ENCODE peak calls at places on chromosomes 16 and 17, in seven cellular contexts. One of them, this sample, is unnamed.

GRCh38 chr17:59165933-59166342 is 10.4 kb downstream of the PRR11 start:
- DNase-seq in IMR-90: peak
- DNase-seq in Panc1: no peak
- DNase-seq in activated B cell treated with CpG ODN at 0.5 μM for 24 hours: no peak
- DNase-seq in MM.1S: peak
- DNase-seq in stomach: peak
- DNase-seq in SK-N-SH: peak
- DNase-seq in this sample: peak

GRCh38 chr16:11670171-11671131 is 2.2 kb downstream of the SNN start:
- DNase-seq in IMR-90: no peak
- DNase-seq in Panc1: no peak
- DNase-seq in activated B cell treated with CpG ODN at 0.5 μM for 24 hours: peak
- DNase-seq in MM.1S: no peak
- DNase-seq in stomach: no peak
- DNase-seq in SK-N-SH: no peak
- DNase-seq in this sample: no peak

GRCh38 chr17:27506348-27507218 is 50.3 kb downstream of the KSR1 start:
- DNase-seq in IMR-90: no peak
- DNase-seq in Panc1: no peak
- DNase-seq in activated B cell treated with CpG ODN at 0.5 μM for 24 hours: peak
- DNase-seq in MM.1S: no peak
- DNase-seq in stomach: no peak
- DNase-seq in SK-N-SH: no peak
- DNase-seq in this sample: peak

GRCh38 chr16:57794849-57795430 is 7.4 kb downstream of the KIFC3 start:
- DNase-seq in IMR-90: no peak
- DNase-seq in Panc1: no peak
- DNase-seq in activated B cell treated with CpG ODN at 0.5 μM for 24 hours: no peak
- DNase-seq in MM.1S: no peak
- DNase-seq in stomach: no peak
- DNase-seq in SK-N-SH: no peak
- DNase-seq in this sample: no peak

GRCh38 chr17:20171741-20172377 is 162.7 kb downstream of the SPECC1 start:
- DNase-seq in IMR-90: peak
- DNase-seq in Panc1: no peak
- DNase-seq in activated B cell treated with CpG ODN at 0.5 μM for 24 hours: no peak
- DNase-seq in MM.1S: no peak
- DNase-seq in stomach: peak
- DNase-seq in SK-N-SH: no peak
- DNase-seq in this sample: peak

GRCh38 chr17:27290916-27291598 is 2.9 kb upstream of the WSB1 start:
- DNase-seq in IMR-90: no peak
- DNase-seq in Panc1: no peak
- DNase-seq in activated B cell treated with CpG ODN at 0.5 μM for 24 hours: no peak
- DNase-seq in MM.1S: no peak
- DNase-seq in stomach: no peak
- DNase-seq in SK-N-SH: no peak
- DNase-seq in this sample: no peak

GRCh38 chr16:51237861-51238378 is 86.8 kb upstream of the SALL1 start:
- DNase-seq in IMR-90: no peak
- DNase-seq in Panc1: no peak
- DNase-seq in activated B cell treated with CpG ODN at 0.5 μM for 24 hours: no peak
- DNase-seq in MM.1S: no peak
- DNase-seq in stomach: no peak
- DNase-seq in SK-N-SH: no peak
- DNase-seq in this sample: peak

GRCh38 chr17:51819341-51819740 is 339.2 kb downstream of the CA10 start:
- DNase-seq in IMR-90: no peak
- DNase-seq in Panc1: no peak
- DNase-seq in activated B cell treated with CpG ODN at 0.5 μM for 24 hours: no peak
- DNase-seq in MM.1S: peak
- DNase-seq in stomach: no peak
- DNase-seq in SK-N-SH: no peak
- DNase-seq in this sample: no peak

GRCh38 chr17:42525221-42525620 is 10.8 kb upstream of the NAGLU start:
- DNase-seq in IMR-90: peak
- DNase-seq in Panc1: no peak
- DNase-seq in activated B cell treated with CpG ODN at 0.5 μM for 24 hours: no peak
- DNase-seq in MM.1S: no peak
- DNase-seq in stomach: no peak
- DNase-seq in SK-N-SH: no peak
- DNase-seq in this sample: no peak

GRCh38 chr17:59807892-59808509 is 84.7 kb downstream of the TUBD1 start:
- DNase-seq in IMR-90: no peak
- DNase-seq in Panc1: no peak
- DNase-seq in activated B cell treated with CpG ODN at 0.5 μM for 24 hours: no peak
- DNase-seq in MM.1S: no peak
- DNase-seq in stomach: no peak
- DNase-seq in SK-N-SH: no peak
- DNase-seq in this sample: no peak

GRCh38 chr17:82272495-82273326 is 789 bp downstream of the CSNK1D start:
- DNase-seq in IMR-90: no peak
- DNase-seq in Panc1: no peak
- DNase-seq in activated B cell treated with CpG ODN at 0.5 μM for 24 hours: peak
- DNase-seq in MM.1S: peak
- DNase-seq in stomach: no peak
- DNase-seq in SK-N-SH: peak
- DNase-seq in this sample: no peak

GRCh38 chr16:56193951-56194726 is 2.9 kb downstream of the GNAO1 start:
- DNase-seq in IMR-90: peak
- DNase-seq in Panc1: no peak
- DNase-seq in activated B cell treated with CpG ODN at 0.5 μM for 24 hours: peak
- DNase-seq in MM.1S: no peak
- DNase-seq in stomach: peak
- DNase-seq in SK-N-SH: peak
- DNase-seq in this sample: no peak

GRCh38 chr17:4934173-4934979 is 2.3 kb downstream of the GP1BA start:
- DNase-seq in IMR-90: peak
- DNase-seq in Panc1: no peak
- DNase-seq in activated B cell treated with CpG ODN at 0.5 μM for 24 hours: no peak
- DNase-seq in MM.1S: peak
- DNase-seq in stomach: peak
- DNase-seq in SK-N-SH: peak
- DNase-seq in this sample: peak

GRCh38 chr17:12193336-12193735 is 172.7 kb downstream of the MAP2K4 start:
- DNase-seq in IMR-90: no peak
- DNase-seq in Panc1: no peak
- DNase-seq in activated B cell treated with CpG ODN at 0.5 μM for 24 hours: no peak
- DNase-seq in MM.1S: no peak
- DNase-seq in stomach: no peak
- DNase-seq in SK-N-SH: no peak
- DNase-seq in this sample: no peak

GRCh38 chr17:50928662-50929061 is 62.5 kb upstream of the TOB1 start:
- DNase-seq in IMR-90: no peak
- DNase-seq in Panc1: no peak
- DNase-seq in activated B cell treated with CpG ODN at 0.5 μM for 24 hours: no peak
- DNase-seq in MM.1S: no peak
- DNase-seq in stomach: no peak
- DNase-seq in SK-N-SH: no peak
- DNase-seq in this sample: no peak

GRCh38 chr17:76558210-76559095 is 18.6 kb downstream of the PRCD start:
- DNase-seq in IMR-90: peak
- DNase-seq in Panc1: no peak
- DNase-seq in activated B cell treated with CpG ODN at 0.5 μM for 24 hours: no peak
- DNase-seq in MM.1S: peak
- DNase-seq in stomach: no peak
- DNase-seq in SK-N-SH: peak
- DNase-seq in this sample: peak

GRCh38 chr16:28052274-28053128 is 11.0 kb downstream of the GSG1L start:
- DNase-seq in IMR-90: no peak
- DNase-seq in Panc1: no peak
- DNase-seq in activated B cell treated with CpG ODN at 0.5 μM for 24 hours: no peak
- DNase-seq in MM.1S: no peak
- DNase-seq in stomach: no peak
- DNase-seq in SK-N-SH: no peak
- DNase-seq in this sample: no peak

GRCh38 chr17:58968662-58969061 is 138.0 kb downstream of the TRIM37 start:
- DNase-seq in IMR-90: peak
- DNase-seq in Panc1: no peak
- DNase-seq in activated B cell treated with CpG ODN at 0.5 μM for 24 hours: no peak
- DNase-seq in MM.1S: no peak
- DNase-seq in stomach: no peak
- DNase-seq in SK-N-SH: no peak
- DNase-seq in this sample: no peak

GRCh38 chr16:23434380-23434779 is 18.6 kb downstream of the COG7 start:
- DNase-seq in IMR-90: peak
- DNase-seq in Panc1: peak
- DNase-seq in activated B cell treated with CpG ODN at 0.5 μM for 24 hours: peak
- DNase-seq in MM.1S: peak
- DNase-seq in stomach: no peak
- DNase-seq in SK-N-SH: peak
- DNase-seq in this sample: no peak

GRCh38 chr17:13594310-13594709 is 7.4 kb downstream of the HS3ST3A1 start:
- DNase-seq in IMR-90: no peak
- DNase-seq in Panc1: no peak
- DNase-seq in activated B cell treated with CpG ODN at 0.5 μM for 24 hours: no peak
- DNase-seq in MM.1S: no peak
- DNase-seq in stomach: no peak
- DNase-seq in SK-N-SH: peak
- DNase-seq in this sample: no peak

GRCh38 chr16:52633230-52633629 is 86.3 kb upstream of the TOX3 start:
- DNase-seq in IMR-90: no peak
- DNase-seq in Panc1: no peak
- DNase-seq in activated B cell treated with CpG ODN at 0.5 μM for 24 hours: no peak
- DNase-seq in MM.1S: no peak
- DNase-seq in stomach: no peak
- DNase-seq in SK-N-SH: no peak
- DNase-seq in this sample: no peak

GRCh38 chr17:47741109-47741792 is 8.2 kb downstream of the TBX21 start:
- DNase-seq in IMR-90: no peak
- DNase-seq in Panc1: no peak
- DNase-seq in activated B cell treated with CpG ODN at 0.5 μM for 24 hours: no peak
- DNase-seq in MM.1S: no peak
- DNase-seq in stomach: peak
- DNase-seq in SK-N-SH: no peak
- DNase-seq in this sample: no peak

GRCh38 chr17:13582776-13583414 is 18.8 kb downstream of the HS3ST3A1 start:
- DNase-seq in IMR-90: peak
- DNase-seq in Panc1: no peak
- DNase-seq in activated B cell treated with CpG ODN at 0.5 μM for 24 hours: no peak
- DNase-seq in MM.1S: no peak
- DNase-seq in stomach: no peak
- DNase-seq in SK-N-SH: no peak
- DNase-seq in this sample: no peak

GRCh38 chr16:88301431-88301830 is 81.3 kb upstream of the ZNF469 start:
- DNase-seq in IMR-90: no peak
- DNase-seq in Panc1: no peak
- DNase-seq in activated B cell treated with CpG ODN at 0.5 μM for 24 hours: no peak
- DNase-seq in MM.1S: no peak
- DNase-seq in stomach: no peak
- DNase-seq in SK-N-SH: no peak
- DNase-seq in this sample: no peak

GRCh38 chr17:12472613-12473173 is 193.0 kb upstream of the MYOCD start:
- DNase-seq in IMR-90: peak
- DNase-seq in Panc1: no peak
- DNase-seq in activated B cell treated with CpG ODN at 0.5 μM for 24 hours: no peak
- DNase-seq in MM.1S: no peak
- DNase-seq in stomach: no peak
- DNase-seq in SK-N-SH: no peak
- DNase-seq in this sample: no peak

GRCh38 chr16:55176901-55177300 is 147.1 kb upstream of the IRX6 start:
- DNase-seq in IMR-90: no peak
- DNase-seq in Panc1: no peak
- DNase-seq in activated B cell treated with CpG ODN at 0.5 μM for 24 hours: no peak
- DNase-seq in MM.1S: no peak
- DNase-seq in stomach: no peak
- DNase-seq in SK-N-SH: no peak
- DNase-seq in this sample: no peak

GRCh38 chr17:37744961-37745800 is at the start of gene HNF1B:
- DNase-seq in IMR-90: no peak
- DNase-seq in Panc1: no peak
- DNase-seq in activated B cell treated with CpG ODN at 0.5 μM for 24 hours: peak
- DNase-seq in MM.1S: peak
- DNase-seq in stomach: peak
- DNase-seq in SK-N-SH: no peak
- DNase-seq in this sample: peak

GRCh38 chr17:32971171-32971570 is 20.5 kb upstream of the SPACA3 start:
- DNase-seq in IMR-90: no peak
- DNase-seq in Panc1: no peak
- DNase-seq in activated B cell treated with CpG ODN at 0.5 μM for 24 hours: no peak
- DNase-seq in MM.1S: peak
- DNase-seq in stomach: peak
- DNase-seq in SK-N-SH: no peak
- DNase-seq in this sample: no peak

GRCh38 chr17:80892900-80893603 is 98.6 kb upstream of the CHMP6 start:
- DNase-seq in IMR-90: peak
- DNase-seq in Panc1: no peak
- DNase-seq in activated B cell treated with CpG ODN at 0.5 μM for 24 hours: no peak
- DNase-seq in MM.1S: no peak
- DNase-seq in stomach: no peak
- DNase-seq in SK-N-SH: no peak
- DNase-seq in this sample: no peak

DNA sequence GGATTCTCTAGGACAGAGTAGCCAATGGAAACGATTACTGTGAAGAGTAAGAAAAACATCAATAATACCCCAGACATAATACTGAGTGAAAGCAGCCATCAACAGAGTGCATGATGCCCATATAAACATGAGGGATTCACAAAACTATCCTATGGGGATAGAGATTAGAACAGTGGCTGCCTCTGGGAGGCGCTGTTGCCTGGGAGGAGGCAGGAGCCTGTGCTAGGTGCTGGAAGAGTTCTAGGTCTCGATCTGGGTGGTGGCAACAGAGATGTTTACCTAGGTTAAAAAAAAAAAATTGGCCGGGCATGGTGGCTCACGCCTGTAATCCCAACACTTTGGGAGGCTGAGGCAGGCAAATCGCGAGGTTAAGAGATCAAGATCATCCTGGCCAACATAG is 7.9 kb downstream of the FA2H start:
- DNase-seq in IMR-90: no peak
- DNase-seq in Panc1: no peak
- DNase-seq in activated B cell treated with CpG ODN at 0.5 μM for 24 hours: no peak
- DNase-seq in MM.1S: no peak
- DNase-seq in stomach: no peak
- DNase-seq in SK-N-SH: no peak
- DNase-seq in this sample: no peak
- TF ChIP-seq CTCF in IMR-90: no peak
- TF ChIP-seq CTCF in Panc1: peak
- TF ChIP-seq CTCF in activated B cell treated with CpG ODN at 0.5 μM for 24 hours: no peak
- TF ChIP-seq CTCF in MM.1S: no peak
- TF ChIP-seq CTCF in stomach: no peak
- TF ChIP-seq CTCF in SK-N-SH: peak
- TF ChIP-seq CTCF in this sample: no peak

GRCh38 chr16:21599994-21600773 is 807 bp downstream of the METTL9 start:
- DNase-seq in IMR-90: peak
- DNase-seq in Panc1: no peak
- DNase-seq in activated B cell treated with CpG ODN at 0.5 μM for 24 hours: no peak
- DNase-seq in MM.1S: peak
- DNase-seq in stomach: no peak
- DNase-seq in SK-N-SH: peak
- DNase-seq in this sample: no peak
- TF ChIP-seq CTCF in IMR-90: no peak
- TF ChIP-seq CTCF in Panc1: no peak
- TF ChIP-seq CTCF in activated B cell treated with CpG ODN at 0.5 μM for 24 hours: no peak
- TF ChIP-seq CTCF in MM.1S: peak
- TF ChIP-seq CTCF in stomach: no peak
- TF ChIP-seq CTCF in SK-N-SH: no peak
- TF ChIP-seq CTCF in this sample: no peak

GRCh38 chr16:65235339-65236177 is 113.7 kb upstream of the CDH11 start:
- DNase-seq in IMR-90: no peak
- DNase-seq in Panc1: no peak
- DNase-seq in activated B cell treated with CpG ODN at 0.5 μM for 24 hours: no peak
- DNase-seq in MM.1S: no peak
- DNase-seq in stomach: no peak
- DNase-seq in SK-N-SH: no peak
- DNase-seq in this sample: no peak
- TF ChIP-seq CTCF in IMR-90: no peak
- TF ChIP-seq CTCF in Panc1: no peak
- TF ChIP-seq CTCF in activated B cell treated with CpG ODN at 0.5 μM for 24 hours: no peak
- TF ChIP-seq CTCF in MM.1S: no peak
- TF ChIP-seq CTCF in stomach: no peak
- TF ChIP-seq CTCF in SK-N-SH: no peak
- TF ChIP-seq CTCF in this sample: no peak

GRCh38 chr16:3665508-3665907 is 11.0 kb downstream of the DNASE1 start:
- DNase-seq in IMR-90: no peak
- DNase-seq in Panc1: no peak
- DNase-seq in activated B cell treated with CpG ODN at 0.5 μM for 24 hours: no peak
- DNase-seq in MM.1S: no peak
- DNase-seq in stomach: no peak
- DNase-seq in SK-N-SH: no peak
- DNase-seq in this sample: no peak
- TF ChIP-seq CTCF in IMR-90: no peak
- TF ChIP-seq CTCF in Panc1: no peak
- TF ChIP-seq CTCF in activated B cell treated with CpG ODN at 0.5 μM for 24 hours: no peak
- TF ChIP-seq CTCF in MM.1S: peak
- TF ChIP-seq CTCF in stomach: no peak
- TF ChIP-seq CTCF in SK-N-SH: no peak
- TF ChIP-seq CTCF in this sample: no peak

This sample was measured in Caco-2.